ENCODE peak calls at places on chromosome 20, in nine cellular contexts. B is SW480, D is ELR, J is fibroblast of the aortic adventitia, X is T-cell, L is HFFc6, R is cardiac muscle cell, E is SW 1271, U is germinal center. G is an unnamed sample.

GRCh38 chr20:63653041-63653973 is at the start of gene STMN3:
- DNase-seq in B (peak), D (peak), J (peak), X (peak), L (peak), R (peak), E (no peak), U (peak), G (peak)

GRCh38 chr20:24694157-24694726 is 224.8 kb downstream of the SYNDIG1 start:
- DNase-seq in B (no peak), D (no peak), J (no peak), X (no peak), L (no peak), R (no peak), E (no peak), U (no peak), G (peak)

GRCh38 chr20:14751191-14751590 is 413.8 kb upstream of the FLRT3 start:
- DNase-seq in B (no peak), D (no peak), J (no peak), X (no peak), L (no peak), R (no peak), E (no peak), U (no peak), G (no peak)

GRCh38 chr20:40643891-40644290 is 45.1 kb downstream of the MAFB start:
- DNase-seq in B (no peak), D (no peak), J (no peak), X (no peak), L (no peak), R (peak), E (no peak), U (no peak), G (no peak)

GRCh38 chr20:45823949-45824835 is 2.9 kb downstream of the TNNC2 start:
- DNase-seq in B (no peak), D (peak), J (peak), X (no peak), L (peak), R (peak), E (no peak), U (peak), G (no peak)

GRCh38 chr20:52829111-52829510 is 143.0 kb upstream of the TSHZ2 start:
- DNase-seq in B (no peak), D (no peak), J (no peak), X (no peak), L (no peak), R (no peak), E (no peak), U (no peak), G (no peak)

GRCh38 chr20:42857446-42857845 is 332.3 kb downstream of the PTPRT start:
- DNase-seq in B (no peak), D (no peak), J (no peak), X (no peak), L (no peak), R (no peak), E (no peak), U (no peak), G (no peak)

GRCh38 chr20:34334654-34335407 is 28.2 kb upstream of the ITCH start:
- DNase-seq in B (no peak), D (peak), J (no peak), X (no peak), L (no peak), R (no peak), E (no peak), U (no peak), G (no peak)